ENCODE peak calls at places on chromosomes 6 and 20, in seven cellular contexts. D, K, T, H, P, J and S are unnamed samples.

GRCh38 chr6:63492476-63492875 is 79.8 kb upstream of the LOC128125822 start:
- DNase-seq in D (no peak), K (no peak), T (no peak), H (no peak), P (no peak), J (no peak), S (no peak)

GRCh38 chr20:31569163-31570020 is 35.7 kb upstream of the ID1 start:
- DNase-seq in D (no peak), K (peak), T (no peak), H (peak), P (no peak), J (peak), S (peak)

GRCh38 chr6:119966484-119966883 is 616.9 kb upstream of the MAN1A1 start:
- DNase-seq in D (no peak), K (no peak), T (no peak), H (no peak), P (no peak), J (no peak), S (no peak)

GRCh38 chr6:138594042-138594636 is 94.8 kb upstream of the NHSL1 start:
- DNase-seq in D (no peak), K (no peak), T (no peak), H (no peak), P (no peak), J (peak), S (no peak)

GRCh38 chr20:59221049-59221748 is 57.6 kb downstream of the ZNF831 start:
- DNase-seq in D (no peak), K (no peak), T (no peak), H (no peak), P (no peak), J (no peak), S (no peak)

GRCh38 chr6:5416250-5416649 is 154.9 kb downstream of the FARS2 start:
- DNase-seq in D (no peak), K (peak), T (no peak), H (no peak), P (no peak), J (no peak), S (no peak)

GRCh38 chr6:20626165-20626564 is 91.9 kb downstream of the CDKAL1 start:
- DNase-seq in D (no peak), K (no peak), T (no peak), H (no peak), P (no peak), J (no peak), S (no peak)

GRCh38 chr20:19887566-19888268 is 129.4 kb upstream of the NAA20 start:
- DNase-seq in D (no peak), K (no peak), T (no peak), H (no peak), P (no peak), J (no peak), S (no peak)

GRCh38 chr6:84752118-84752850 is 12.1 kb downstream of the TBX18 start:
- DNase-seq in D (no peak), K (no peak), T (no peak), H (no peak), P (no peak), J (no peak), S (no peak)

GRCh38 chr6:513961-514360 is 122.4 kb downstream of the IRF4 start:
- DNase-seq in D (no peak), K (no peak), T (no peak), H (no peak), P (no peak), J (no peak), S (no peak)

GRCh38 chr6:99393698-99394531 is at the start of gene COQ3:
- DNase-seq in D (peak), K (peak), T (peak), H (peak), P (peak), J (peak), S (peak)

GRCh38 chr6:159252955-159253508 is 83.8 kb downstream of the FNDC1 start:
- DNase-seq in D (peak), K (peak), T (no peak), H (no peak), P (no peak), J (peak), S (peak)

GRCh38 chr20:59125332-59125731 is 38.3 kb upstream of the ZNF831 start:
- DNase-seq in D (no peak), K (no peak), T (no peak), H (no peak), P (no peak), J (no peak), S (no peak)

GRCh38 chr6:97645757-97646156 is 362.7 kb upstream of the MMS22L start:
- DNase-seq in D (no peak), K (no peak), T (no peak), H (no peak), P (no peak), J (no peak), S (no peak)

GRCh38 chr6:17417817-17418216 is 24.4 kb downstream of the CAP2 start:
- DNase-seq in D (peak), K (no peak), T (no peak), H (no peak), P (peak), J (no peak), S (peak)

GRCh38 chr6:129146836-129147366 is 264.0 kb downstream of the LAMA2 start:
- DNase-seq in D (no peak), K (no peak), T (no peak), H (no peak), P (no peak), J (no peak), S (no peak)

GRCh38 chr20:63979549-63980316 is at the start of gene SAMD10:
- DNase-seq in D (no peak), K (peak), T (peak), H (peak), P (no peak), J (no peak), S (no peak)

GRCh38 chr6:125303512-125303854 is 1.7 kb upstream of the HDDC2 start:
- DNase-seq in D (no peak), K (no peak), T (no peak), H (no peak), P (no peak), J (no peak), S (no peak)

GRCh38 chr20:40279390-40279789 is 409.6 kb downstream of the MAFB start:
- DNase-seq in D (peak), K (peak), T (no peak), H (no peak), P (no peak), J (no peak), S (peak)

GRCh38 chr6:56002336-56002735 is 126.9 kb upstream of the BMP5 start:
- DNase-seq in D (no peak), K (no peak), T (no peak), H (no peak), P (no peak), J (no peak), S (no peak)

GRCh38 chr6:128767705-128768104 is 115.2 kb upstream of the LAMA2 start:
- DNase-seq in D (no peak), K (no peak), T (no peak), H (no peak), P (no peak), J (no peak), S (no peak)

GRCh38 chr20:34872604-34873224 is at the start of gene GGT7:
- DNase-seq in D (peak), K (peak), T (peak), H (peak), P (peak), J (peak), S (peak)

GRCh38 chr6:29071831-29072723 is 15.0 kb downstream of the OR2B3 start:
- DNase-seq in D (peak), K (peak), T (no peak), H (no peak), P (no peak), J (peak), S (peak)

GRCh38 chr6:41728073-41728936 is 7.1 kb downstream of the TFEB start:
- DNase-seq in D (no peak), K (no peak), T (peak), H (no peak), P (no peak), J (peak), S (no peak)

GRCh38 chr20:58408603-58409246 is 19.7 kb downstream of the VAPB start:
- DNase-seq in D (no peak), K (no peak), T (no peak), H (no peak), P (no peak), J (peak), S (no peak)

GRCh38 chr6:100881707-100882040 is 545 bp upstream of the ASCC3 start:
- DNase-seq in D (no peak), K (peak), T (no peak), H (no peak), P (no peak), J (no peak), S (no peak)

GRCh38 chr20:50625986-50626677 is 65.2 kb downstream of the RIPOR3 start:
- DNase-seq in D (peak), K (peak), T (peak), H (no peak), P (no peak), J (no peak), S (peak)

GRCh38 chr6:93806409-93807270 is 387.3 kb upstream of the EPHA7 start:
- DNase-seq in D (no peak), K (no peak), T (no peak), H (no peak), P (no peak), J (no peak), S (no peak)

GRCh38 chr6:143140767-143141166 is 80.1 kb downstream of the AIG1 start:
- DNase-seq in D (no peak), K (no peak), T (no peak), H (no peak), P (no peak), J (no peak), S (no peak)